ENCODE peak calls at places on chromosomes 11 and 22, in four cellular contexts. One of them, this sample, is unnamed.

GRCh38 chr11:128379587-128380279 is 207.6 kb downstream of the ETS1 start:
- DNase-seq in activated CD4-positive, alpha-beta T cell treated with anti-CD3 and anti-CD28 coated beads, Interleukin-2, amount 50 U/mL, for 48 hours: no peak
- DNase-seq in stimulated activated CD8-positive, alpha-beta memory T cell treated with anti-CD3 and anti-CD28 coated beads, Interleukin-15, amount 100 ng/mL, for 4 hours: peak
- DNase-seq in skeletal muscle cell: no peak
- DNase-seq in this sample: no peak

GRCh38 chr11:60781286-60782044 is 3.7 kb upstream of the MS4A10 start:
- DNase-seq in activated CD4-positive, alpha-beta T cell treated with anti-CD3 and anti-CD28 coated beads, Interleukin-2, amount 50 U/mL, for 48 hours: no peak
- DNase-seq in stimulated activated CD8-positive, alpha-beta memory T cell treated with anti-CD3 and anti-CD28 coated beads, Interleukin-15, amount 100 ng/mL, for 4 hours: no peak
- DNase-seq in skeletal muscle cell: no peak
- DNase-seq in this sample: no peak

GRCh38 chr11:100861221-100861620 is 174.1 kb downstream of the ARHGAP42 start:
- DNase-seq in activated CD4-positive, alpha-beta T cell treated with anti-CD3 and anti-CD28 coated beads, Interleukin-2, amount 50 U/mL, for 48 hours: no peak
- DNase-seq in stimulated activated CD8-positive, alpha-beta memory T cell treated with anti-CD3 and anti-CD28 coated beads, Interleukin-15, amount 100 ng/mL, for 4 hours: no peak
- DNase-seq in skeletal muscle cell: no peak
- DNase-seq in this sample: no peak

GRCh38 chr11:129427376-129427775 is 51.7 kb downstream of the BARX2 start:
- DNase-seq in activated CD4-positive, alpha-beta T cell treated with anti-CD3 and anti-CD28 coated beads, Interleukin-2, amount 50 U/mL, for 48 hours: no peak
- DNase-seq in stimulated activated CD8-positive, alpha-beta memory T cell treated with anti-CD3 and anti-CD28 coated beads, Interleukin-15, amount 100 ng/mL, for 4 hours: no peak
- DNase-seq in skeletal muscle cell: no peak
- DNase-seq in this sample: no peak

GRCh38 chr11:117876049-117876340 is 463 bp downstream of the FXYD6 start:
- DNase-seq in activated CD4-positive, alpha-beta T cell treated with anti-CD3 and anti-CD28 coated beads, Interleukin-2, amount 50 U/mL, for 48 hours: no peak
- DNase-seq in stimulated activated CD8-positive, alpha-beta memory T cell treated with anti-CD3 and anti-CD28 coated beads, Interleukin-15, amount 100 ng/mL, for 4 hours: no peak
- DNase-seq in skeletal muscle cell: no peak
- DNase-seq in this sample: no peak

GRCh38 chr11:45092901-45093760 is 53.3 kb upstream of the PRDM11 start:
- DNase-seq in activated CD4-positive, alpha-beta T cell treated with anti-CD3 and anti-CD28 coated beads, Interleukin-2, amount 50 U/mL, for 48 hours: no peak
- DNase-seq in stimulated activated CD8-positive, alpha-beta memory T cell treated with anti-CD3 and anti-CD28 coated beads, Interleukin-15, amount 100 ng/mL, for 4 hours: peak
- DNase-seq in skeletal muscle cell: no peak
- DNase-seq in this sample: peak

GRCh38 chr11:114368918-114369680 is 31.2 kb downstream of the C11orf71 start:
- DNase-seq in activated CD4-positive, alpha-beta T cell treated with anti-CD3 and anti-CD28 coated beads, Interleukin-2, amount 50 U/mL, for 48 hours: no peak
- DNase-seq in stimulated activated CD8-positive, alpha-beta memory T cell treated with anti-CD3 and anti-CD28 coated beads, Interleukin-15, amount 100 ng/mL, for 4 hours: no peak
- DNase-seq in skeletal muscle cell: no peak
- DNase-seq in this sample: no peak

GRCh38 chr22:36460202-36460601 is 21.2 kb downstream of the TXN2 start:
- DNase-seq in activated CD4-positive, alpha-beta T cell treated with anti-CD3 and anti-CD28 coated beads, Interleukin-2, amount 50 U/mL, for 48 hours: no peak
- DNase-seq in stimulated activated CD8-positive, alpha-beta memory T cell treated with anti-CD3 and anti-CD28 coated beads, Interleukin-15, amount 100 ng/mL, for 4 hours: no peak
- DNase-seq in skeletal muscle cell: no peak
- DNase-seq in this sample: no peak

GRCh38 chr22:40463017-40463631 is 92.7 kb downstream of the SGSM3 start:
- DNase-seq in activated CD4-positive, alpha-beta T cell treated with anti-CD3 and anti-CD28 coated beads, Interleukin-2, amount 50 U/mL, for 48 hours: peak
- DNase-seq in stimulated activated CD8-positive, alpha-beta memory T cell treated with anti-CD3 and anti-CD28 coated beads, Interleukin-15, amount 100 ng/mL, for 4 hours: peak
- DNase-seq in skeletal muscle cell: no peak
- DNase-seq in this sample: no peak

GRCh38 chr11:69708731-69709401 is 5.0 kb upstream of the FGF19 start:
- DNase-seq in activated CD4-positive, alpha-beta T cell treated with anti-CD3 and anti-CD28 coated beads, Interleukin-2, amount 50 U/mL, for 48 hours: no peak
- DNase-seq in stimulated activated CD8-positive, alpha-beta memory T cell treated with anti-CD3 and anti-CD28 coated beads, Interleukin-15, amount 100 ng/mL, for 4 hours: no peak
- DNase-seq in skeletal muscle cell: no peak
- DNase-seq in this sample: no peak

GRCh38 chr22:35023692-35024363 is 42.1 kb upstream of the ISX start:
- DNase-seq in activated CD4-positive, alpha-beta T cell treated with anti-CD3 and anti-CD28 coated beads, Interleukin-2, amount 50 U/mL, for 48 hours: peak
- DNase-seq in stimulated activated CD8-positive, alpha-beta memory T cell treated with anti-CD3 and anti-CD28 coated beads, Interleukin-15, amount 100 ng/mL, for 4 hours: no peak
- DNase-seq in skeletal muscle cell: no peak
- DNase-seq in this sample: peak

GRCh38 chr11:84384637-84385227 is 1098.6 kb upstream of the CCDC90B start:
- DNase-seq in activated CD4-positive, alpha-beta T cell treated with anti-CD3 and anti-CD28 coated beads, Interleukin-2, amount 50 U/mL, for 48 hours: peak
- DNase-seq in stimulated activated CD8-positive, alpha-beta memory T cell treated with anti-CD3 and anti-CD28 coated beads, Interleukin-15, amount 100 ng/mL, for 4 hours: no peak
- DNase-seq in skeletal muscle cell: no peak
- DNase-seq in this sample: peak

GRCh38 chr11:6241316-6241715 is 2.4 kb downstream of the CNGA4 start:
- DNase-seq in activated CD4-positive, alpha-beta T cell treated with anti-CD3 and anti-CD28 coated beads, Interleukin-2, amount 50 U/mL, for 48 hours: no peak
- DNase-seq in stimulated activated CD8-positive, alpha-beta memory T cell treated with anti-CD3 and anti-CD28 coated beads, Interleukin-15, amount 100 ng/mL, for 4 hours: no peak
- DNase-seq in skeletal muscle cell: no peak
- DNase-seq in this sample: no peak

GRCh38 chr22:40511604-40512003 is 124.9 kb downstream of the MRTFA start:
- DNase-seq in activated CD4-positive, alpha-beta T cell treated with anti-CD3 and anti-CD28 coated beads, Interleukin-2, amount 50 U/mL, for 48 hours: no peak
- DNase-seq in stimulated activated CD8-positive, alpha-beta memory T cell treated with anti-CD3 and anti-CD28 coated beads, Interleukin-15, amount 100 ng/mL, for 4 hours: no peak
- DNase-seq in skeletal muscle cell: no peak
- DNase-seq in this sample: no peak

GRCh38 chr22:26779929-26780328 is 122.5 kb downstream of the MIAT start:
- DNase-seq in activated CD4-positive, alpha-beta T cell treated with anti-CD3 and anti-CD28 coated beads, Interleukin-2, amount 50 U/mL, for 48 hours: no peak
- DNase-seq in stimulated activated CD8-positive, alpha-beta memory T cell treated with anti-CD3 and anti-CD28 coated beads, Interleukin-15, amount 100 ng/mL, for 4 hours: no peak
- DNase-seq in skeletal muscle cell: no peak
- DNase-seq in this sample: no peak

GRCh38 chr11:68857037-68857586 is 15.4 kb upstream of the CPT1A start:
- DNase-seq in activated CD4-positive, alpha-beta T cell treated with anti-CD3 and anti-CD28 coated beads, Interleukin-2, amount 50 U/mL, for 48 hours: no peak
- DNase-seq in stimulated activated CD8-positive, alpha-beta memory T cell treated with anti-CD3 and anti-CD28 coated beads, Interleukin-15, amount 100 ng/mL, for 4 hours: no peak
- DNase-seq in skeletal muscle cell: no peak
- DNase-seq in this sample: no peak

GRCh38 chr11:123272565-123272964 is 77.5 kb upstream of the CLMP start:
- DNase-seq in activated CD4-positive, alpha-beta T cell treated with anti-CD3 and anti-CD28 coated beads, Interleukin-2, amount 50 U/mL, for 48 hours: no peak
- DNase-seq in stimulated activated CD8-positive, alpha-beta memory T cell treated with anti-CD3 and anti-CD28 coated beads, Interleukin-15, amount 100 ng/mL, for 4 hours: no peak
- DNase-seq in skeletal muscle cell: no peak
- DNase-seq in this sample: no peak

GRCh38 chr11:126391970-126392637 is 36.6 kb downstream of the ST3GAL4 start:
- DNase-seq in activated CD4-positive, alpha-beta T cell treated with anti-CD3 and anti-CD28 coated beads, Interleukin-2, amount 50 U/mL, for 48 hours: no peak
- DNase-seq in stimulated activated CD8-positive, alpha-beta memory T cell treated with anti-CD3 and anti-CD28 coated beads, Interleukin-15, amount 100 ng/mL, for 4 hours: no peak
- DNase-seq in skeletal muscle cell: no peak
- DNase-seq in this sample: no peak

GRCh38 chr11:47278058-47278457 is 8.1 kb downstream of the MADD start:
- DNase-seq in activated CD4-positive, alpha-beta T cell treated with anti-CD3 and anti-CD28 coated beads, Interleukin-2, amount 50 U/mL, for 48 hours: no peak
- DNase-seq in stimulated activated CD8-positive, alpha-beta memory T cell treated with anti-CD3 and anti-CD28 coated beads, Interleukin-15, amount 100 ng/mL, for 4 hours: no peak
- DNase-seq in skeletal muscle cell: no peak
- DNase-seq in this sample: no peak

GRCh38 chr11:20025331-20025840 is 134.9 kb downstream of the DBX1 start:
- DNase-seq in activated CD4-positive, alpha-beta T cell treated with anti-CD3 and anti-CD28 coated beads, Interleukin-2, amount 50 U/mL, for 48 hours: no peak
- DNase-seq in stimulated activated CD8-positive, alpha-beta memory T cell treated with anti-CD3 and anti-CD28 coated beads, Interleukin-15, amount 100 ng/mL, for 4 hours: no peak
- DNase-seq in skeletal muscle cell: no peak
- DNase-seq in this sample: no peak

GRCh38 chr11:116951762-116952161 is 114.3 kb upstream of the APOA1 start:
- DNase-seq in activated CD4-positive, alpha-beta T cell treated with anti-CD3 and anti-CD28 coated beads, Interleukin-2, amount 50 U/mL, for 48 hours: no peak
- DNase-seq in stimulated activated CD8-positive, alpha-beta memory T cell treated with anti-CD3 and anti-CD28 coated beads, Interleukin-15, amount 100 ng/mL, for 4 hours: no peak
- DNase-seq in skeletal muscle cell: no peak
- DNase-seq in this sample: no peak

GRCh38 chr11:64146036-64146943 is 19.6 kb downstream of the MACROD1 start:
- DNase-seq in activated CD4-positive, alpha-beta T cell treated with anti-CD3 and anti-CD28 coated beads, Interleukin-2, amount 50 U/mL, for 48 hours: peak
- DNase-seq in stimulated activated CD8-positive, alpha-beta memory T cell treated with anti-CD3 and anti-CD28 coated beads, Interleukin-15, amount 100 ng/mL, for 4 hours: no peak
- DNase-seq in skeletal muscle cell: no peak
- DNase-seq in this sample: peak